ENCODE peak calls at places on chromosomes 1 and 21, in five cellular contexts. One of them, this sample, is unnamed.

GRCh38 chr21:31295676-31296075 is 48.4 kb downstream of the TIAM1 start:
- DNase-seq in HEK293T: no peak
- DNase-seq in NCI-H460: no peak
- DNase-seq in stimulated activated CD8-positive, alpha-beta memory T cell treated with anti-CD3 and anti-CD28 coated beads, Interleukin-4, amount 100 ng/mL, for 4 hours: no peak
- DNase-seq in nephron progenitor cell: no peak
- DNase-seq in this sample: no peak

GRCh38 chr1:180230791-180231505 is 884 bp downstream of the LHX4 start:
- DNase-seq in nephron progenitor cell: peak; percentile 54
- DNase-seq in HEK293T: peak; percentile 61
- DNase-seq in stimulated activated CD8-positive, alpha-beta memory T cell treated with anti-CD3 and anti-CD28 coated beads, Interleukin-4, amount 100 ng/mL, for 4 hours: no peak
- DNase-seq in NCI-H460: peak; percentile 32
- DNase-seq in this sample: no peak

GRCh38 chr1:26575350-26575747 is 45.8 kb downstream of the RPS6KA1 start:
- DNase-seq in nephron progenitor cell: no peak
- DNase-seq in HEK293T: no peak
- DNase-seq in NCI-H460: no peak
- DNase-seq in stimulated activated CD8-positive, alpha-beta memory T cell treated with anti-CD3 and anti-CD28 coated beads, Interleukin-4, amount 100 ng/mL, for 4 hours: no peak
- DNase-seq in this sample: no peak

GRCh38 chr1:2451744-2452582 is 24.1 kb upstream of the PLCH2 start:
- DNase-seq in stimulated activated CD8-positive, alpha-beta memory T cell treated with anti-CD3 and anti-CD28 coated beads, Interleukin-4, amount 100 ng/mL, for 4 hours: no peak
- DNase-seq in nephron progenitor cell: peak; percentile 36
- DNase-seq in HEK293T: no peak
- DNase-seq in NCI-H460: peak; percentile 11
- DNase-seq in this sample: peak; percentile 72

GRCh38 chr1:29113407-29114117 is 10.1 kb downstream of the TMEM200B start:
- DNase-seq in NCI-H460: no peak
- DNase-seq in nephron progenitor cell: no peak
- DNase-seq in HEK293T: no peak
- DNase-seq in stimulated activated CD8-positive, alpha-beta memory T cell treated with anti-CD3 and anti-CD28 coated beads, Interleukin-4, amount 100 ng/mL, for 4 hours: no peak
- DNase-seq in this sample: no peak

GRCh38 chr1:17629460-17629859 is 90.0 kb downstream of the ARHGEF10L start:
- DNase-seq in stimulated activated CD8-positive, alpha-beta memory T cell treated with anti-CD3 and anti-CD28 coated beads, Interleukin-4, amount 100 ng/mL, for 4 hours: no peak
- DNase-seq in nephron progenitor cell: peak; percentile 30
- DNase-seq in HEK293T: peak; percentile 51
- DNase-seq in NCI-H460: no peak
- DNase-seq in this sample: peak; percentile 32

GRCh38 chr1:55781944-55782482 is 566.8 kb upstream of the USP24 start:
- DNase-seq in nephron progenitor cell: no peak
- DNase-seq in HEK293T: no peak
- DNase-seq in stimulated activated CD8-positive, alpha-beta memory T cell treated with anti-CD3 and anti-CD28 coated beads, Interleukin-4, amount 100 ng/mL, for 4 hours: no peak
- DNase-seq in NCI-H460: no peak
- DNase-seq in this sample: no peak

GRCh38 chr21:28283652-28284490 is 708.8 kb downstream of the LTN1 start:
- DNase-seq in NCI-H460: no peak
- DNase-seq in stimulated activated CD8-positive, alpha-beta memory T cell treated with anti-CD3 and anti-CD28 coated beads, Interleukin-4, amount 100 ng/mL, for 4 hours: no peak
- DNase-seq in nephron progenitor cell: no peak
- DNase-seq in HEK293T: no peak
- DNase-seq in this sample: no peak

GRCh38 chr1:186819140-186819539 is 9.6 kb upstream of the PLA2G4A start:
- DNase-seq in HEK293T: no peak
- DNase-seq in stimulated activated CD8-positive, alpha-beta memory T cell treated with anti-CD3 and anti-CD28 coated beads, Interleukin-4, amount 100 ng/mL, for 4 hours: no peak
- DNase-seq in nephron progenitor cell: no peak
- DNase-seq in NCI-H460: no peak
- DNase-seq in this sample: no peak

GRCh38 chr1:206591696-206592095 is 20.6 kb downstream of the EIF2D start:
- DNase-seq in HEK293T: no peak
- DNase-seq in NCI-H460: no peak
- DNase-seq in stimulated activated CD8-positive, alpha-beta memory T cell treated with anti-CD3 and anti-CD28 coated beads, Interleukin-4, amount 100 ng/mL, for 4 hours: no peak
- DNase-seq in nephron progenitor cell: no peak
- DNase-seq in this sample: no peak